ENCODE peak calls at places on chromosomes 4 and X, in four cellular contexts. P, B, O and I are unnamed samples.

GRCh38 chr4:139633661-139634060 is 32.0 kb upstream of the MGST2 start:
- DNase-seq in P (no peak), B (no peak), O (peak; percentile 57), I (no peak)

GRCh38 chr4:793941-794621 is 31.8 kb downstream of the CPLX1 start:
- DNase-seq in P (no peak), B (peak; percentile 27), O (peak; percentile 42), I (no peak)

GRCh38 chr4:173680278-173680677 is 150.2 kb upstream of the HAND2 start:
- DNase-seq in P (no peak), B (no peak), O (no peak), I (no peak)

GRCh38 chrX:13373807-13374187 is 53.9 kb upstream of the ATXN3L start:
- DNase-seq in P (no peak), B (no peak), O (peak; percentile 64), I (no peak)

GRCh38 chrX:120560405-120560841 is 339 bp downstream of the CUL4B start:
- DNase-seq in P (peak; percentile 29), B (no peak), O (peak; percentile 57), I (peak; percentile 12)

GRCh38 chr4:82951196-82951595 is 50.7 kb downstream of the THAP9 start:
- DNase-seq in P (no peak), B (no peak), O (no peak), I (no peak)

GRCh38 chrX:23292979-23293651 is 41.5 kb upstream of the PTCHD1 start:
- DNase-seq in P (no peak), B (no peak), O (no peak), I (no peak)

GRCh38 chrX:70439016-70439415 is 5.6 kb upstream of the DLG3 start:
- DNase-seq in P (no peak), B (no peak), O (peak; percentile 19), I (no peak)

GRCh38 chrX:68177542-68177941 is 255.8 kb downstream of the OPHN1 start:
- DNase-seq in P (no peak), B (no peak), O (peak; percentile 29), I (no peak)